ENCODE peak calls at places on chromosomes 2 and 18, in four cellular contexts. A is mammary epithelial cell, G is GM12865, E is astrocyte of the spinal cord. C is an unnamed sample.

GRCh38 chr18:1062592-1062991 is 157.9 kb downstream of the ADCYAP1 start:
- DNase-seq in A (no peak), G (peak; percentile 0), E (no peak), C (no peak)

GRCh38 chr2:2664989-2665833 is 334.1 kb upstream of the MYT1L start:
- DNase-seq in G (no peak), E (peak; percentile 94), A (no peak), C (no peak)

GRCh38 chr2:170530284-170530745 is 184.8 kb upstream of the SP5 start:
- DNase-seq in A (no peak), E (peak; percentile 97), G (no peak), C (no peak)

GRCh38 chr18:68181956-68182355 is 533.0 kb downstream of the TMX3 start:
- DNase-seq in A (peak; percentile 4), E (no peak), G (no peak), C (no peak)

GRCh38 chr2:219221956-219222518 is 3.3 kb upstream of the ABCB6 start:
- DNase-seq in A (no peak), E (no peak), G (no peak), C (no peak)

GRCh38 chr2:27117995-27118524 is 868 bp downstream of the CGREF1 start:
- DNase-seq in G (no peak), A (no peak), E (no peak), C (no peak)

GRCh38 chr2:78992451-78992806 is 33.1 kb upstream of the REG3G start:
- DNase-seq in E (peak; percentile 2), A (no peak), G (no peak), C (no peak)

GRCh38 chr2:112150447-112150846 is 12.3 kb downstream of the FBLN7 start:
- DNase-seq in E (peak; percentile 59), A (peak; percentile 83), G (no peak), C (no peak)

GRCh38 chr2:68901199-68901515 is 30.0 kb upstream of the BMP10 start:
- DNase-seq in A (peak; percentile 28), E (no peak), G (peak; percentile 52), C (no peak)

GRCh38 chr2:177165731-177166711 is 46.6 kb upstream of the HNRNPA3 start:
- DNase-seq in A (no peak), E (peak; percentile 40), G (peak; percentile 68), C (peak; percentile 49)

GRCh38 chr18:33781429-33781828 is 203.4 kb downstream of the ASXL3 start:
- DNase-seq in E (no peak), A (no peak), G (no peak), C (no peak)

GRCh38 chr2:57981369-57981768 is 65.2 kb upstream of the VRK2 start:
- DNase-seq in A (peak; percentile 55), E (peak; percentile 91), G (no peak), C (no peak)

GRCh38 chr2:3432067-3432466 is 52.6 kb downstream of the TRAPPC12 start:
- DNase-seq in E (no peak), A (no peak), G (no peak), C (no peak)

GRCh38 chr2:127632592-127633489 is 13.1 kb upstream of the GPR17 start:
- DNase-seq in A (no peak), E (no peak), G (peak; percentile 14), C (no peak)

GRCh38 chr2:120559401-120559800 is 176.3 kb upstream of the GLI2 start:
- DNase-seq in G (no peak), E (peak; percentile 99), A (peak; percentile 90), C (no peak)

GRCh38 chr2:191020742-191021381 is 6.9 kb upstream of the STAT1 start:
- DNase-seq in G (peak; percentile 85), E (peak; percentile 65), A (peak; percentile 84), C (no peak)

GRCh38 chr18:21262979-21263378 is 20.9 kb downstream of the GREB1L start:
- DNase-seq in E (no peak), G (no peak), A (peak; percentile 34), C (no peak)

GRCh38 chr2:206989306-206989705 is 50.0 kb downstream of the CPO start:
- DNase-seq in E (peak; percentile 18), A (no peak), G (peak; percentile 51), C (no peak)

GRCh38 chr2:177254433-177255226 is 9.9 kb downstream of the NFE2L2 start:
- DNase-seq in G (no peak), E (no peak), A (no peak), C (no peak)

GRCh38 chr2:236610991-236611821 is 41.6 kb downstream of the ACKR3 start:
- DNase-seq in E (no peak), A (no peak), G (no peak), C (no peak)

GRCh38 chr2:102082591-102083586 is 59.7 kb upstream of the IL1R1 start:
- DNase-seq in A (peak; percentile 88), G (peak; percentile 80), E (peak; percentile 93), C (peak; percentile 57)

GRCh38 chr2:45834372-45834771 is 182.9 kb downstream of the PRKCE start:
- DNase-seq in E (no peak), A (no peak), G (no peak), C (no peak)

GRCh38 chr2:20509301-20509765 is 62.5 kb downstream of the RHOB start:
- DNase-seq in A (no peak), G (no peak), E (no peak), C (no peak)

GRCh38 chr2:40844353-40845277 is 392.7 kb upstream of the SLC8A1 start:
- DNase-seq in E (peak; percentile 5), A (peak; percentile 30), G (peak; percentile 14), C (no peak)

GRCh38 chr2:194819367-194819766 is 837.7 kb upstream of the SLC39A10 start:
- DNase-seq in G (no peak), A (peak; percentile 6), E (no peak), C (no peak)

GRCh38 chr2:235520787-235521186 is 26.9 kb downstream of the AGAP1 start:
- DNase-seq in E (no peak), G (no peak), A (no peak), C (no peak)

GRCh38 chr18:34921271-34921670 is 119.9 kb upstream of the MAPRE2 start:
- DNase-seq in G (no peak), E (no peak), A (no peak), C (no peak)
- H3K4me3 ChIP-seq in G (no peak overlapping the region), E (no peak overlapping the region), A (no peak overlapping the region), C (no peak overlapping the region)

GRCh38 chr2:106561803-106562202 is 74.6 kb downstream of the CD8B2 start:
- DNase-seq in G (no peak), A (no peak), E (no peak), C (no peak)

GRCh38 chr2:106561356-106561755 is 74.2 kb downstream of the CD8B2 start:
- DNase-seq in A (no peak), E (no peak), G (no peak), C (no peak)

GRCh38 chr2:106560773-106561172 is 73.6 kb downstream of the CD8B2 start:
- DNase-seq in E (no peak), A (no peak), G (no peak), C (no peak)

GRCh38 chr2:106562826-106563594 is 75.8 kb downstream of the CD8B2 start:
- DNase-seq in E (no peak), G (no peak), A (no peak), C (no peak)

DNA sequence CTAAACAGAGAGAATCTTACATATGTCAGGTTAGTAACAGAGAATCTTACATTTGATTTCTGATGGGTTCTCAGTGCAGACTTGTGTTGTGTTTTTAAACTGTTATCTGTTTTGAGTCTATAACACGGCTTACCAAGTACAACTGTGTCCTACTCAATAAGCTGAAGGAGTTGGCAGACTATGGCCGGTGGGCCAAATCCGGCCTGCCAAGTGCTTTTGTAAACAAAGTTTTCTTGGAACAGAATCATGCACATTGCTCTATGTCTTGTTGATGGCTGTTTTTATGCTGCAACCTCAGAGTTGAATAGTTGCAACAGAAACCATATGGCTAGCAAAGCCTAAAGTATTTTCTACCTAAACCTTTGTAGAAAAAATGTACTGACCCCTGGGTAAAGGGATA is 75.1 kb downstream of the CD8B2 start:
- DNase-seq in A (no peak), G (no peak), E (no peak), C (no peak)
- TF ChIP-seq CTCF in A (no peak), G (no peak), E (no peak), C (no peak)

GRCh38 chr18:36085195-36085594 is 17.8 kb upstream of the RPRD1A start:
- DNase-seq in A (no peak), E (no peak), G (no peak), C (no peak)
- H3K4me3 ChIP-seq in A (no peak overlapping the region), E (no peak overlapping the region), G (no peak overlapping the region), C (no peak overlapping the region)

GRCh38 chr2:98886066-98886554 is 49.9 kb downstream of the CRACDL start:
- DNase-seq in E (no peak), A (no peak), G (no peak), C (no peak)
- TF ChIP-seq CTCF in E (no peak), A (no peak), G (no peak), C (no peak)

DNA sequence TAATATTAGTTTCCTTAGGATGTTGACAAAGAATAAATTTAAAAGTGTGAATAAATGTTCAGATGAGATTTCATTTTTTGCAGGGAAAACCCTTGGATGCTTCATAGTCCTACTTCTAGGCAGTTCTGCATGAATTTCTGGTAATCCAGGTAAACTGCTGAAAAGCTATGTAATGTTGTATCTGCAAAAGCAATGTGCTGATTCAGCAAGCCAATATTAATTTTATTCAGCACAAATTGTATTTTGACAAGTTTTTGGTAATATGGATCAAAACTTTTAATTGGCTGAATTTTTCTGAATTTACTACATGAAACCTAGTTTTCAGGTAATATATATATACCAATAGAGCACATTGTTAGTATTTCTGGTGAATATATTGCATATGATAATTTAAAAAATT is 17.8 kb upstream of the RBBP8 start:
- DNase-seq in E (no peak), A (no peak), G (no peak), C (no peak)
- H3K4me3 ChIP-seq in E (no peak overlapping the region), A (peak overlapping the region; percentile 83), G (no peak overlapping the region), C (no peak overlapping the region)

C was measured in GM12864.